ENCODE peak calls at places on chromosomes 7 and 10, in four cellular contexts. H is smooth muscle cell of the brain vasculature, J is BJ, A is NCI-H1092. P is an unnamed sample.

GRCh38 chr10:47165168-47165710 is 134.8 kb upstream of the GDF10 start:
- DNase-seq in H (no peak), J (no peak), A (no peak), P (no peak)

GRCh38 chr10:119316002-119316358 is 108.6 kb downstream of the GRK5 start:
- DNase-seq in H (no peak), J (no peak), A (no peak), P (no peak)

GRCh38 chr10:78543749-78544446 is 510.2 kb downstream of the RPS24 start:
- DNase-seq in H (no peak), J (peak; percentile 80), A (no peak), P (no peak)

GRCh38 chr7:31860925-31861324 is 173.9 kb downstream of the PPP1R17 start:
- DNase-seq in H (no peak), J (no peak), A (no peak), P (no peak)

GRCh38 chr7:30321992-30322637 is 37.7 kb downstream of the ZNRF2 start:
- DNase-seq in H (no peak), J (no peak), A (no peak), P (peak; percentile 56)

GRCh38 chr10:97087296-97087695 is 98.5 kb downstream of the SLIT1 start:
- DNase-seq in H (no peak), J (no peak), A (no peak), P (no peak)

GRCh38 chr7:5796076-5796475 is 14.6 kb upstream of the RNF216 start:
- DNase-seq in H (no peak), J (no peak), A (no peak), P (no peak)

GRCh38 chr10:97849491-97850402 is at the start of gene GOLGA7B:
- DNase-seq in H (no peak), J (no peak), A (no peak), P (no peak)

GRCh38 chr10:6151087-6151977 is 51.4 kb upstream of the PFKFB3 start:
- DNase-seq in H (no peak), J (no peak), A (no peak), P (no peak)

GRCh38 chr10:79295593-79295992 is 51.7 kb upstream of the PPIF start:
- DNase-seq in H (no peak), J (no peak), A (no peak), P (no peak)

GRCh38 chr10:48215148-48215982 is 59.1 kb downstream of the FRMPD2 start:
- DNase-seq in H (peak; percentile 10), J (no peak), A (peak; percentile 14), P (no peak)

GRCh38 chr10:28939352-28940157 is 262.2 kb downstream of the BAMBI start:
- DNase-seq in H (peak; percentile 13), J (no peak), A (peak; percentile 97), P (no peak)

GRCh38 chr10:45082176-45082575 is 81.5 kb downstream of the ZNF22 start:
- DNase-seq in H (no peak), J (no peak), A (no peak), P (no peak)

GRCh38 chr7:77281780-77282478 is 82.3 kb upstream of the FGL2 start:
- DNase-seq in H (no peak), J (no peak), A (peak; percentile 1), P (no peak)

GRCh38 chr7:14504134-14504533 is 398.4 kb downstream of the DGKB start:
- DNase-seq in H (no peak), J (no peak), A (no peak), P (no peak)

GRCh38 chr10:110865184-110865803 is 6.4 kb upstream of the PDCD4 start:
- DNase-seq in H (no peak), J (peak; percentile 56), A (no peak), P (no peak)

GRCh38 chr10:72564596-72564995 is 61.3 kb downstream of the MICU1 start:
- DNase-seq in H (no peak), J (peak; percentile 39), A (no peak), P (no peak)

GRCh38 chr7:1740214-1740613 is 70.1 kb downstream of the ELFN1 start:
- DNase-seq in H (no peak), J (no peak), A (no peak), P (no peak)

GRCh38 chr10:125144693-125145623 is 15.4 kb downstream of the CTBP2 start:
- DNase-seq in H (no peak), J (no peak), A (no peak), P (no peak)

GRCh38 chr10:73974309-73974946 is 23.5 kb upstream of the VCL start:
- DNase-seq in H (no peak), J (no peak), A (no peak), P (no peak)

GRCh38 chr7:157120181-157120580 is 18.5 kb upstream of the UBE3C start:
- DNase-seq in H (no peak), J (no peak), A (no peak), P (no peak)

P was measured in DMS 273 treated with DMSO at 0.1 percent for 48 hours.